ENCODE peak calls at places on chromosomes 13 and 19, in six cellular contexts. D is PC-3, L is MM.1S, I is GM23338, B is neural progenitor cell, N is HCT116. O is an unnamed sample.
A peak's percentile ranks its signal among the peaks of the same experiment; 100 is the strongest.

GRCh38 chr13:105660550-105660949 is 874.9 kb downstream of the EFNB2 start:
- DNase-seq in B (no peak), D (no peak), I (no peak), L (no peak), N (no peak), O (no peak)

GRCh38 chr19:35732540-35733179 is 9.6 kb downstream of the IGFLR1 start:
- DNase-seq in N (no peak), I (no peak), B (no peak), D (no peak), L (peak; percentile 2), O (no peak)

GRCh38 chr19:45591004-45591637 is 6.5 kb upstream of the OPA3 start:
- DNase-seq in I (peak; percentile 88), N (no peak), B (peak; percentile 78), D (no peak), L (peak; percentile 61), O (peak; percentile 63)

GRCh38 chr13:108225440-108225839 is 7.2 kb downstream of the ABHD13 start:
- DNase-seq in N (no peak), D (no peak), L (no peak), I (no peak), B (no peak), O (no peak)

GRCh38 chr19:4795400-4795799 is 3.9 kb downstream of the FEM1A start:
- DNase-seq in I (no peak), B (no peak), L (no peak), N (no peak), D (peak; percentile 72), O (no peak)

GRCh38 chr13:107284168-107284567 is 716.2 kb upstream of the ARGLU1 start:
- DNase-seq in I (no peak), D (peak; percentile 37), B (no peak), N (no peak), L (no peak), O (no peak)

GRCh38 chr19:38388310-38389100 is at the start of gene SPRED3:
- DNase-seq in D (peak; percentile 35), L (no peak), I (peak; percentile 85), N (no peak), B (peak; percentile 91), O (peak; percentile 77)

GRCh38 chr19:16258440-16258903 is 60.8 kb downstream of the AP1M1 start:
- DNase-seq in N (no peak), I (no peak), B (no peak), D (no peak), L (no peak), O (no peak)

GRCh38 chr13:103663996-103664395 is 597.8 kb upstream of the SLC10A2 start:
- DNase-seq in N (no peak), I (no peak), D (peak; percentile 34), B (no peak), L (no peak), O (no peak)

GRCh38 chr13:37097008-37097579 is 8.4 kb downstream of the CSNK1A1L start:
- DNase-seq in D (no peak), L (no peak), I (no peak), B (no peak), N (no peak), O (no peak)

GRCh38 chr19:11203194-11204075 is 6.1 kb upstream of the KANK2 start:
- DNase-seq in D (peak; percentile 79), I (peak; percentile 77), B (peak; percentile 79), N (no peak), L (peak; percentile 21), O (peak; percentile 79)

GRCh38 chr19:53254451-53255341 is at the start of gene ZNF677:
- DNase-seq in I (peak; percentile 90), L (no peak), D (peak; percentile 65), N (no peak), B (peak; percentile 83), O (peak; percentile 92)

GRCh38 chr19:872266-872951 is 12.9 kb downstream of the CFD start:
- DNase-seq in B (peak; percentile 85), L (peak; percentile 81), I (peak; percentile 82), N (peak; percentile 61), D (peak; percentile 45), O (peak; percentile 79)

GRCh38 chr13:44298314-44298713 is 75.3 kb upstream of the SERP2 start:
- DNase-seq in D (peak; percentile 84), L (no peak), B (no peak), N (no peak), I (no peak), O (no peak)

DNA sequence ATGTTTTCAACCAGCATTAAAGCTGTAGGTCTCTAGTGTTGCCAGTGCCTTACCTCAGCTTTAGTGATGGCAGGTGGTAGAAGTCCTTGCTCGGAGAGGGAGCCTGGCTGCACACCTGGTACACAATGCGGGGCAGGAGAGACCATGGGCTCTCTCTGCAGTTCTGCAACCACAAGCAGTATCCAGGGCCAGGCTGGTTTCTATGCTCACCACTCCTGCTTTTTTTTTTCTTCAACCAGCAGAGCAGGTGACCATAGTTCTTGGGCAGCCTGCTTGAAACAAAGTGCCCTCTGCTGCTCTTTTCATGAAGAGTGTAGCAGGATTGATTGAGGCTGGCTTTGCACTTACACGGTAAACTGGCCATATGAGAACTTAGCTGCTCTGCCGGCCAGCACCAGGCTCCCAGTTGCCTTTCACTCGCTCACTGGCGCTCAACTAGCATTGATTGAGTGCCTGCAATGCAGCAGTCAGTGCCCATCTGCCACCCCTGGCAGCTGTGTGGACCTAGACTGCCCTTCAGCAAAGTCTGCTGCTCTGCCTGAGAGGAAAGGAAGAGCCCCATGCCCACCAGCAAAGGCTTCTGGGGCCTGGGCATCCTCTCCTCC is 4.4 kb upstream of the CHAMP1 start:
- DNase-seq in D (no peak), I (peak; percentile 11), N (no peak), B (peak; percentile 11), L (peak; percentile 90), O (no peak)
- TF ChIP-seq EZH2phosphoT487 in D (no peak), I (no peak), N (no peak), B (no peak), L (no peak), O (no peak)

GRCh38 chr13:42760949-42761348 is 20.4 kb upstream of the FAM216B start:
- DNase-seq in N (no peak), I (no peak), L (no peak), D (no peak), B (no peak), O (peak; percentile 10)
- TF ChIP-seq EZH2 in N (no peak), I (no peak), L (no peak), D (no peak), B (no peak), O (no peak)

DNA sequence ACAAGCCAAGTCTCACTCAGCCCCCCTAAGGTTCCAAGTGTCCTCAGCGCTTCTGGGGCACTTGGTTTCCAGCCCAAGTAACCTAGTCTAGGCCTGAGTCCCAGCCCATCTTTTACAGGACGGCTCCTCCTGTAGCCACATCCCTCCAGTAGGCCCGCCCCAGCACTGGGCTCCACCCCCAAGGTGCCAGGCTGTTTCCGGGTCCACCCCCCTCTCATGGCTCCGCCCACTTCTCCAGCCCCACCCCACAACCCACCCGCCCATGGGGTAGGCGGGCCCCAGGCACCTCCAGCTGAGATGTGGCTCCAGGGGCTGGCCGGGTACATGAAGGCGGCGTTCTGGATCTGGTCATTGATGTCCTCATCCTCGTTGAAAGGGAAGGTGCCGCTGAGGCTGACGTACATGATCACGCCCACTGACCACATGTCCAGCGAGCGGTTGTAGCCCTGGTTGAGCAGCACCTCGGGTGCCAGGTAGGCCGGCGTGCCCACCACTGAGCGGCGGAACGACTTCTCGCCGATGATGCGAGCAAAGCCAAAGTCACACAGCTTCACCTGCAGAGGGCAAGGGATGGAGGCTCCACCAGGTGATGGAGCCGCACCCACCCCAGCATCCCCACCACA is 17.2 kb upstream of the DACT3 start:
- DNase-seq in N (peak; percentile 36), I (peak; percentile 89), L (no peak), D (peak; percentile 7), B (peak; percentile 46), O (no peak)
- TF ChIP-seq EZH2phosphoT487 in N (no peak), I (no peak), L (no peak), D (no peak), B (no peak), O (no peak)

GRCh38 chr13:93753639-93754038 is 527.0 kb downstream of the GPC6 start:
- DNase-seq in B (no peak), D (no peak), N (no peak), I (no peak), L (no peak), O (no peak)
- TF ChIP-seq EZH2 in B (no peak), D (no peak), N (no peak), I (no peak), L (no peak), O (no peak)

GRCh38 chr13:23680836-23681235 is 110.6 kb downstream of the TNFRSF19 start:
- DNase-seq in B (no peak), N (no peak), L (no peak), I (no peak), D (no peak), O (no peak)
- TF ChIP-seq EZH2phosphoT487 in B (no peak), N (no peak), L (no peak), I (no peak), D (no peak), O (no peak)

DNA sequence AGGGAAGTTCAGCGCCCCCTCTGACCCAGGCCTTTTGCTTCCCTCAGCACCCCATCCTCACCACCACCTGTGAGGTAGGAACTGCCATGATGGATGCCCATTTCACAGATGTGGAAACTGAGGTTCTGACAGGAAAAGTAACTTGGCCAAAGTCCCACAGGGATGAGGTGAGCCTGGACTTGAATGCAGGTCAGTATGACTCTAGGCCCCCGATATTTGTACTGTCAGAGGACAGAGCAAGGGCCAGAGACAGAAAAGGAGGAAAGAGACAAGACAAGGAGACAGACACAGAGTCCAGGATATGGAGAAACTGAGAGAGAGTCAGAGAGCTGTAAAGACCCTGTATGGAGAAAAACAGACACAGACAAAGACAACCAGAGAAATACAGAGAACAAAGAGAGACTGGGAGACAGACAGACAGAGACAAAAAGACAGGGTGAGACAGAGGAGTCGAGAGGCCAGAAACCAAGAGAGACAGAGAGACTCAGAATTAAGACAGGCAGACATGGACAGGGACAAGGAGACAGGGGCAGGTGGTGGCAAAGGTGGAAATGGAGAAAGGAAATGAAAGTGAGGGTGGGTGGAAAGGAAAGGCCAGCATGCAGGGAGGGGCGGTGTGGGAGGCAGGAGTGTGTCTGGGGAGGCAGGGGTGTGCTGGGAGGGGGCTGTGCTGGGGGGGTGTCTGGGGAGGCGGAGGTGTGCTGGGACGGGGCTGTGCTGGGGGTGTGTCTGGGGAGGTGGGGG is 5.0 kb downstream of the ERFL start:
- DNase-seq in I (no peak), B (no peak), D (no peak), L (no peak), N (no peak), O (no peak)
- TF ChIP-seq EZH2 in I (peak; percentile 71), B (no peak), D (no peak), L (no peak), N (no peak), O (no peak)

GRCh38 chr19:2048959-2049740 is 1.9 kb downstream of the MKNK2 start:
- DNase-seq in I (no peak), N (no peak), D (no peak), B (peak; percentile 24), L (peak; percentile 12), O (peak; percentile 31)

GRCh38 chr19:2047076-2047448 is 4.0 kb downstream of the MKNK2 start:
- DNase-seq in L (no peak), B (no peak), N (no peak), I (no peak), D (no peak), O (no peak)

GRCh38 chr19:2049741-2050348 is 1.2 kb downstream of the MKNK2 start:
- DNase-seq in L (peak; percentile 71), D (peak; percentile 67), N (no peak), I (peak; percentile 69), B (peak; percentile 60), O (peak; percentile 90)

GRCh38 chr19:2047449-2048103 is 3.5 kb downstream of the MKNK2 start:
- DNase-seq in D (peak; percentile 15), N (no peak), I (no peak), B (peak; percentile 4), L (peak; percentile 5), O (peak; percentile 63)

GRCh38 chr19:2048104-2048958 is 2.7 kb downstream of the MKNK2 start:
- DNase-seq in D (no peak), N (no peak), B (no peak), L (peak; percentile 5), I (no peak), O (peak; percentile 4)
- TF ChIP-seq EZH2phosphoT487 in D (no peak), N (no peak), B (no peak), L (no peak), I (no peak), O (no peak)

GRCh38 chr19:55647732-55648656 is at the start of gene CCDC106:
- DNase-seq in B (peak; percentile 90), N (no peak), D (peak; percentile 68), I (peak; percentile 96), L (peak; percentile 30), O (peak; percentile 82)
- TF ChIP-seq EZH2 in B (no peak), N (no peak), D (no peak), I (no peak), L (no peak), O (no peak)